ENCODE peak calls at places on chromosomes 6 and 20, in seven cellular contexts. S is SK-N-SH, A is K562, H is HepG2, B is GM12878, R is H1, C is HCT116. D is an unnamed sample.

GRCh38 chr20:32737371-32738223 is 5.7 kb downstream of the COMMD7 start:
- DNase-seq in S (no peak), C (no peak), A (no peak), R (no peak), B (no peak), H (no peak), D (no peak)

GRCh38 chr6:42230320-42231034 is 12.8 kb upstream of the MRPS10 start:
- DNase-seq in S (peak; percentile 43), B (no peak), C (no peak), H (no peak), R (no peak), A (no peak), D (no peak)

GRCh38 chr6:85797993-85798392 is 155.3 kb upstream of the SYNCRIP start:
- DNase-seq in C (no peak), B (no peak), H (no peak), S (no peak), A (no peak), R (no peak), D (peak; percentile 6)

GRCh38 chr6:137349856-137350830 is 131.0 kb upstream of the IFNGR1 start:
- DNase-seq in A (no peak), S (no peak), H (peak; percentile 94), R (no peak), C (no peak), B (no peak), D (no peak)

GRCh38 chr20:50052550-50052949 is 60.4 kb downstream of the UBE2V1 start:
- DNase-seq in A (no peak), C (no peak), H (no peak), S (no peak), R (no peak), B (no peak), D (no peak)

GRCh38 chr6:40738551-40738950 is 151.4 kb upstream of the LRFN2 start:
- DNase-seq in A (no peak), B (no peak), R (no peak), S (no peak), C (no peak), H (no peak), D (no peak)

GRCh38 chr6:122459240-122459639 is 12.4 kb downstream of the SERINC1 start:
- DNase-seq in H (no peak), R (no peak), C (no peak), B (no peak), S (no peak), A (no peak), D (peak; percentile 9)

GRCh38 chr6:21998539-21998938 is 298.3 kb downstream of the PRL start:
- DNase-seq in A (no peak), B (no peak), C (no peak), S (no peak), R (no peak), H (no peak), D (no peak)

GRCh38 chr6:1043458-1043836 is 268.5 kb upstream of the FOXQ1 start:
- DNase-seq in B (no peak), C (no peak), R (no peak), H (no peak), S (no peak), A (no peak), D (no peak)

GRCh38 chr6:37239950-37240713 is 17.4 kb upstream of the TBC1D22B start:
- DNase-seq in B (peak; percentile 69), H (peak; percentile 85), C (peak; percentile 71), A (peak; percentile 75), S (peak; percentile 41), R (no peak), D (no peak)

GRCh38 chr20:43238833-43239232 is 49.1 kb upstream of the PTPRT start:
- DNase-seq in R (no peak), H (no peak), C (peak; percentile 33), S (peak; percentile 23), A (peak; percentile 44), B (no peak), D (peak; percentile 42)

GRCh38 chr6:130485870-130486269 is 120.1 kb downstream of the TMEM200A start:
- DNase-seq in H (no peak), B (no peak), A (no peak), C (no peak), S (no peak), R (no peak), D (no peak)

GRCh38 chr6:44133003-44133931 is 5.9 kb downstream of the TMEM63B start:
- DNase-seq in H (peak; percentile 68), B (no peak), A (peak; percentile 60), C (peak; percentile 15), R (no peak), S (peak; percentile 94), D (peak; percentile 90)

GRCh38 chr20:23086056-23086551 is at the start of gene CD93:
- DNase-seq in C (no peak), S (no peak), H (no peak), A (no peak), R (no peak), B (no peak), D (no peak)

GRCh38 chr6:99905209-99906106 is 88.6 kb downstream of the MCHR2 start:
- DNase-seq in B (no peak), A (peak; percentile 31), H (peak; percentile 46), R (peak; percentile 5), C (peak; percentile 60), S (peak; percentile 24), D (peak; percentile 62)

GRCh38 chr6:79869600-79870084 is 77.7 kb downstream of the ELOVL4 start:
- DNase-seq in S (peak; percentile 82), C (peak; percentile 67), A (peak; percentile 84), R (peak; percentile 59), B (peak; percentile 19), H (peak; percentile 53), D (peak; percentile 35)

GRCh38 chr20:58840816-58841538 is 9.7 kb downstream of the GNAS-AS1 start:
- DNase-seq in H (no peak), B (no peak), S (no peak), R (no peak), A (no peak), C (no peak), D (no peak)

GRCh38 chr6:150238294-150238693 is 95.5 kb downstream of the PPP1R14C start:
- DNase-seq in S (peak; percentile 6), C (no peak), R (no peak), H (no peak), A (no peak), B (no peak), D (no peak)

GRCh38 chr20:10924628-10925266 is 250.9 kb upstream of the JAG1 start:
- DNase-seq in S (no peak), C (no peak), H (no peak), B (no peak), R (no peak), A (no peak), D (peak; percentile 26)

GRCh38 chr20:32019156-32019510 is 8.9 kb downstream of the CCM2L start:
- DNase-seq in A (peak; percentile 66), B (no peak), S (peak; percentile 84), R (no peak), C (no peak), H (no peak), D (peak; percentile 66)

GRCh38 chr20:21149344-21149743 is 23.5 kb downstream of the KIZ start:
- DNase-seq in R (no peak), B (no peak), H (no peak), S (no peak), C (no peak), A (no peak), D (no peak)

GRCh38 chr20:33674294-33675126 is at the start of gene NECAB3:
- DNase-seq in R (no peak), H (peak; percentile 82), A (peak; percentile 91), C (no peak), S (peak; percentile 96), B (no peak), D (peak; percentile 87)

GRCh38 chr6:124970243-124970642 is 8.0 kb downstream of the RNF217 start:
- DNase-seq in S (no peak), R (no peak), A (no peak), H (no peak), C (no peak), B (no peak), D (no peak)
- TF ChIP-seq JUND in S (no peak), R (no peak), A (no peak), H (no peak), C (no peak), B (no peak), D (no peak)

DNA sequence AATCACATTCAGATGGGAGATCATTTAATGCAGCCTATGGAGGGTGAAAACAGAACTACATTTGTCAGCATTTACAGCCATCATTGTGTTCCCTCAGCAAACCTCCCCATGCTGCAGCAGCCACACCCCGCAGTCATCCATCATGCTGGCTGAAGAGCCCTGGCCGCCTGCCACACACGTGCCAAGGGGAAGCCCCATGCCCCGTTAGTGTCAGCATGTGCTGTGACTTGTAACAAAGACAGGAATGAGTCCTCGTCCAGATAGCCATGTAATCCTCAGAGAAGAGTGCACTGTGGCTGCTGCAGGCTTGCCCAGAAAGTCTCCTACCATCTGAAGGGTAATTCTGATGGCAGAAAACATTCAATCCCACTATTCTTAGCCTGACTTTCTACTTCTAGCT is 1097.8 kb downstream of the KIF16B start:
- DNase-seq in B (peak; percentile 20), R (no peak), C (no peak), H (no peak), S (peak; percentile 23), A (no peak), D (no peak)
- TF ChIP-seq JUND in B (no peak), R (no peak), C (no peak), H (no peak), S (no peak), A (no peak), D (no peak)

GRCh38 chr6:2977799-2978558 is 6.6 kb upstream of the SERPINB6 start:
- DNase-seq in S (no peak), B (no peak), C (no peak), A (no peak), R (no peak), H (no peak), D (no peak)
- TF ChIP-seq JUND in S (no peak), B (no peak), C (no peak), A (no peak), R (no peak), H (no peak), D (no peak)

GRCh38 chr20:16272961-16273360 is 300.3 kb downstream of the KIF16B start:
- DNase-seq in R (no peak), S (no peak), B (no peak), H (no peak), C (no peak), A (no peak), D (no peak)

GRCh38 chr20:16267526-16267925 is 305.7 kb downstream of the KIF16B start:
- DNase-seq in S (no peak), A (no peak), H (no peak), C (no peak), R (no peak), B (no peak), D (no peak)

GRCh38 chr20:16273812-16274560 is 299.3 kb downstream of the KIF16B start:
- DNase-seq in S (peak; percentile 68), H (no peak), C (no peak), R (no peak), B (no peak), A (no peak), D (no peak)

GRCh38 chr20:16271450-16271849 is 301.8 kb downstream of the KIF16B start:
- DNase-seq in A (no peak), C (no peak), S (no peak), B (no peak), R (no peak), H (peak; percentile 20), D (no peak)
- TF ChIP-seq JUND in A (no peak), C (no peak), S (no peak), B (no peak), R (no peak), H (no peak), D (no peak)

DNA sequence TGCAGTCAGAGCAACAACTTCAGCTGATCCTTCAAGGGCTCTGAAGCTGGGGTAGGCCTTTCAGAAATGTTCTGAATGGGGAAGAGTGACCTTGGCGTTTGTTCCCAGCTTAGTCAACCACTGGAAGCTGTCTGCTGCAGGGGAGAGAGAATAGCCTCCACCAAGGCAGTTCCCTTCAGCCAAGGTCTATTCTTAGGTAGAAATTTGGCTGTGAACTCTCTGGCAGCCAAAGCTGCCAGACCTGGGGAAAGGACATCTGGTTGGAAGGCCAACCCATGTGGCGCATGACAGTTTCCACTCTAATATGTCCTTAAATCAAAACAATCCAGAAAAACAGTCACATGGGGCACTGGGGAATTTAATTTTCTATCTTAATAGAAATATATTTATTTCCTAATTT is 60.1 kb downstream of the FBXO5 start:
- DNase-seq in B (no peak), C (no peak), R (no peak), A (no peak), H (no peak), S (no peak), D (no peak)
- TF ChIP-seq JUND in B (no peak), C (no peak), R (no peak), A (no peak), H (no peak), S (no peak), D (no peak)